ENCODE peak calls at places on chromosomes 3 and 15, in four cellular contexts. M is CD8-positive, alpha-beta T cell; V is astrocyte of the spinal cord; X is epithelial cell of esophagus. Y is an unnamed sample.

GRCh38 chr15:48634934-48635333 is 10.6 kb downstream of the FBN1 start:
- DNase-seq in M (no peak), V (peak), X (no peak), Y (no peak)

GRCh38 chr15:85772668-85773067 is 22.1 kb downstream of the KLHL25 start:
- DNase-seq in M (no peak), V (no peak), X (peak), Y (no peak)

GRCh38 chr15:52136471-52136993 is 24.0 kb upstream of the BCL2L10 start:
- DNase-seq in M (no peak), V (peak), X (no peak), Y (no peak)

GRCh38 chr15:98905981-98906711 is 101.4 kb downstream of the PGPEP1L start:
- DNase-seq in M (no peak), V (no peak), X (peak), Y (no peak)

GRCh38 chr3:156687023-156687422 is 12.6 kb downstream of the TIPARP start:
- DNase-seq in M (no peak), V (no peak), X (no peak), Y (no peak)

GRCh38 chr15:25579127-25579526 is 140.3 kb upstream of the UBE3A start:
- DNase-seq in M (no peak), V (no peak), X (no peak), Y (no peak)

GRCh38 chr3:187318819-187319616 is 27.5 kb upstream of the MASP1 start:
- DNase-seq in M (peak), V (peak), X (peak), Y (peak)

GRCh38 chr15:45919806-45920205 is 285.0 kb downstream of the SQOR start:
- DNase-seq in M (no peak), V (peak), X (peak), Y (peak)

GRCh38 chr3:114374433-114374832 is 80.6 kb downstream of the TIGIT start:
- DNase-seq in M (no peak), V (no peak), X (no peak), Y (no peak)

GRCh38 chr3:53030864-53031445 is 14.9 kb downstream of the SFMBT1 start:
- DNase-seq in M (peak), V (no peak), X (peak), Y (no peak)

GRCh38 chr3:55166577-55167555 is 239.0 kb upstream of the LRTM1 start:
- DNase-seq in M (no peak), V (no peak), X (no peak), Y (no peak)

GRCh38 chr15:58548308-58549012 is 116.7 kb downstream of the LIPC start:
- DNase-seq in M (no peak), V (no peak), X (no peak), Y (no peak)

GRCh38 chr3:56981445-56982230 is 78.8 kb upstream of the SPATA12 start:
- DNase-seq in M (no peak), V (no peak), X (no peak), Y (no peak)

GRCh38 chr3:125055913-125056705 is at the start of gene HEG1:
- DNase-seq in M (peak), V (peak), X (peak), Y (no peak)

GRCh38 chr3:36196058-36196457 is 184.2 kb upstream of the STAC start:
- DNase-seq in M (no peak), V (no peak), X (peak), Y (no peak)

GRCh38 chr3:72818092-72818721 is 30.0 kb downstream of the SHQ1 start:
- DNase-seq in M (no peak), V (peak), X (peak), Y (peak)

GRCh38 chr3:17233398-17233800 is 348.6 kb downstream of the PLCL2 start:
- DNase-seq in M (peak), V (peak), X (peak), Y (peak)

GRCh38 chr15:33242669-33243191 is 48.2 kb upstream of the FMN1 start:
- DNase-seq in M (no peak), V (peak), X (peak), Y (no peak)

GRCh38 chr15:97521894-97522293 is 438.6 kb upstream of the ARRDC4 start:
- DNase-seq in M (no peak), V (peak), X (peak), Y (no peak)

GRCh38 chr3:99145031-99145430 is 243.5 kb upstream of the DCBLD2 start:
- DNase-seq in M (no peak), V (no peak), X (peak), Y (no peak)
- TF ChIP-seq CTCF in M (no peak), V (no peak), X (no peak), Y (no peak)

GRCh38 chr15:92884813-92885461 is 15.2 kb upstream of the CHD2 start:
- DNase-seq in M (no peak), V (peak), X (no peak), Y (no peak)
- H3K4me3 ChIP-seq in M (peak), V (peak), X (peak), Y (peak)

GRCh38 chr15:77656294-77656693 is 23.6 kb upstream of the LINGO1 start:
- DNase-seq in M (no peak), V (no peak), X (no peak), Y (no peak)

GRCh38 chr15:77654975-77655374 is 22.3 kb upstream of the LINGO1 start:
- DNase-seq in M (no peak), V (no peak), X (no peak), Y (no peak)

GRCh38 chr15:77657629-77658238 is 25.0 kb upstream of the LINGO1 start:
- DNase-seq in M (no peak), V (no peak), X (no peak), Y (no peak)

GRCh38 chr15:77664428-77664827 is 31.7 kb upstream of the LINGO1 start:
- DNase-seq in M (no peak), V (no peak), X (no peak), Y (no peak)

GRCh38 chr15:77659350-77660321 is 26.9 kb upstream of the LINGO1 start:
- DNase-seq in M (no peak), V (peak), X (peak), Y (no peak)
- TF ChIP-seq CTCF in M (no peak), V (peak), X (peak), Y (peak)

GRCh38 chr3:106842151-106842550 is 535.1 kb upstream of the CCDC54 start:
- DNase-seq in M (no peak), V (peak), X (no peak), Y (no peak)
- H3K4me3 ChIP-seq in M (no peak), V (no peak), X (no peak), Y (no peak)

GRCh38 chr3:190132376-190132775 is 11.7 kb upstream of the P3H2 start:
- DNase-seq in M (no peak), V (no peak), X (no peak), Y (no peak)
- TF ChIP-seq CTCF in M (no peak), V (no peak), X (no peak), Y (no peak)